ENCODE peak calls at places on chromosomes 6 and 20, in five cellular contexts. Q, M, Y, P and S are unnamed samples.
A peak's percentile ranks its signal among the peaks of the same experiment; 100 is the strongest.

GRCh38 chr6:148044921-148045320 is 297.7 kb upstream of the SASH1 start:
- DNase-seq in Q (peak; percentile 16), M (no peak), Y (no peak), P (no peak), S (no peak)

GRCh38 chr20:39188264-39188765 is 226.2 kb downstream of the DHX35 start:
- DNase-seq in Q (no peak), M (no peak), Y (no peak), P (no peak), S (no peak)

GRCh38 chr20:347640-348484 is 951 bp downstream of the NRSN2 start:
- DNase-seq in Q (peak; percentile 96), M (peak; percentile 96), Y (no peak), P (peak; percentile 60), S (peak; percentile 98)

GRCh38 chr6:133546098-133546497 is 304.9 kb downstream of the EYA4 start:
- DNase-seq in Q (peak; percentile 87), M (no peak), Y (no peak), P (no peak), S (no peak)

GRCh38 chr6:150352321-150353296 is 16.2 kb upstream of the IYD start:
- DNase-seq in Q (peak; percentile 66), M (no peak), Y (no peak), P (no peak), S (no peak)

GRCh38 chr6:149433901-149434300 is 33.8 kb downstream of the SUMO4 start:
- DNase-seq in Q (no peak), M (no peak), Y (no peak), P (no peak), S (no peak)

GRCh38 chr6:119215885-119216590 is 133.5 kb downstream of the MAN1A1 start:
- DNase-seq in Q (no peak), M (no peak), Y (no peak), P (no peak), S (no peak)

GRCh38 chr20:19952392-19952791 is 64.8 kb upstream of the NAA20 start:
- DNase-seq in Q (no peak), M (no peak), Y (no peak), P (no peak), S (no peak)

GRCh38 chr20:58722379-58722778 is 29.8 kb downstream of the NPEPL1 start:
- DNase-seq in Q (no peak), M (peak; percentile 37), Y (no peak), P (no peak), S (no peak)

GRCh38 chr6:1586256-1586655 is 23.5 kb upstream of the FOXC1 start:
- DNase-seq in Q (no peak), M (no peak), Y (no peak), P (no peak), S (no peak)

GRCh38 chr6:30684386-30685156 is 1.9 kb downstream of the PPP1R18 start:
- DNase-seq in Q (peak; percentile 22), M (peak; percentile 88), Y (no peak), P (no peak), S (peak; percentile 82)

GRCh38 chr20:18032977-18033892 is 24.5 kb downstream of the OVOL2 start:
- DNase-seq in Q (no peak), M (no peak), Y (no peak), P (no peak), S (peak; percentile 65)